ENCODE peak calls at places on chromosome 18, in five cellular contexts. G is stimulated activated CD4-positive, alpha-beta T cell treated with anti-CD3 and anti-CD28 coated beads, TNF-alpha, amount 100 ng/mL, for 48 hours; U is activated T-helper 1 cell treated with anti-CD3 and anti-CD28 coated beads, Interleukin-12 subunit alpha, Interleukin-12 subunit beta, Interleukin-2, Interleukin-4 antibody, amounts not matched to agents 30 ng/mL and 10 ng/mL and 1 ng/mL, durations not matched to agents 14 hours and 24 hours and 36 hours; V is RWPE1; S is mesendoderm. H is an unnamed sample.
A peak's percentile ranks its signal among the peaks of the same experiment; 100 is the strongest.

GRCh38 chr18:27109403-27109802 is 75.7 kb downstream of the CHST9 start:
- DNase-seq in G (no peak), U (no peak), V (no peak), S (no peak), H (no peak)

GRCh38 chr18:39742015-39742466 is 2176.4 kb upstream of the CELF4 start:
- DNase-seq in G (no peak), U (no peak), V (no peak), S (no peak), H (no peak)

GRCh38 chr18:25921677-25922421 is 168.6 kb downstream of the SS18 start:
- DNase-seq in G (peak; percentile 22), U (peak; percentile 23), V (peak; percentile 28), S (peak; percentile 86), H (no peak)

GRCh38 chr18:36302676-36303075 is 5.2 kb downstream of the FHOD3 start:
- DNase-seq in G (no peak), U (no peak), V (no peak), S (no peak), H (no peak)

GRCh38 chr18:74457043-74457742 is at the start of gene DIPK1C:
- DNase-seq in G (no peak), U (no peak), V (no peak), S (no peak), H (peak; percentile 53)

GRCh38 chr18:50240083-50240563 is 26.2 kb downstream of the CFAP53 start:
- DNase-seq in G (no peak), U (no peak), V (peak; percentile 31), S (no peak), H (no peak)

GRCh38 chr18:72233106-72233505 is 311.0 kb downstream of the CBLN2 start:
- DNase-seq in G (no peak), U (no peak), V (no peak), S (no peak), H (no peak)

GRCh38 chr18:74303306-74303705 is 11.5 kb upstream of the CYB5A start:
- DNase-seq in G (no peak), U (no peak), V (no peak), S (no peak), H (no peak)

GRCh38 chr18:9008203-9008708 is 94.2 kb upstream of the NDUFV2 start:
- DNase-seq in G (no peak), U (no peak), V (no peak), S (no peak), H (no peak)

GRCh38 chr18:57561728-57562423 is 24.6 kb downstream of the FECH start:
- DNase-seq in G (peak; percentile 8), U (no peak), V (peak; percentile 31), S (peak; percentile 79), H (no peak)

GRCh38 chr18:34909637-34910364 is 131.4 kb upstream of the MAPRE2 start:
- DNase-seq in G (no peak), U (no peak), V (no peak), S (no peak), H (no peak)

GRCh38 chr18:10546557-10547300 is 20.9 kb downstream of the NAPG start:
- DNase-seq in G (no peak), U (no peak), V (no peak), S (no peak), H (no peak)

GRCh38 chr18:55509631-55510372 is 78.2 kb downstream of the TCF4 start:
- DNase-seq in G (no peak), U (no peak), V (no peak), S (peak; percentile 63), H (no peak)

GRCh38 chr18:59265246-59266018 is 7.8 kb downstream of the RAX start:
- DNase-seq in G (no peak), U (peak; percentile 22), V (peak; percentile 33), S (peak; percentile 88), H (no peak)

GRCh38 chr18:36157441-36157840 is 27.7 kb downstream of the ELP2 start:
- DNase-seq in G (no peak), U (no peak), V (no peak), S (no peak), H (no peak)

GRCh38 chr18:66046025-66046602 is 295.3 kb downstream of the CDH7 start:
- DNase-seq in G (no peak), U (no peak), V (no peak), S (peak; percentile 45), H (no peak)

GRCh38 chr18:6058941-6059340 is 163.6 kb upstream of the TMEM200C start:
- DNase-seq in G (no peak), U (no peak), V (no peak), S (no peak), H (no peak)

GRCh38 chr18:79944126-79944731 is 7.2 kb downstream of the SLC66A2 start:
- DNase-seq in G (no peak), U (no peak), V (no peak), S (no peak), H (no peak)

GRCh38 chr18:12968619-12969018 is 20.8 kb downstream of the SEH1L start:
- DNase-seq in G (no peak), U (no peak), V (no peak), S (no peak), H (no peak)

GRCh38 chr18:38750786-38751185 is 1185.2 kb upstream of the CELF4 start:
- DNase-seq in G (no peak), U (no peak), V (no peak), S (no peak), H (no peak)

GRCh38 chr18:76412010-76412817 is 82.8 kb downstream of the ZNF516 start:
- DNase-seq in G (no peak), U (no peak), V (no peak), S (no peak), H (no peak)

GRCh38 chr18:52903858-52904257 is 563.9 kb downstream of the DCC start:
- DNase-seq in G (peak; percentile 0), U (no peak), V (peak; percentile 0), S (peak; percentile 54), H (no peak)

GRCh38 chr18:3319894-3320438 is 58.0 kb downstream of the MYL12B start:
- DNase-seq in G (no peak), U (no peak), V (no peak), S (no peak), H (no peak)

GRCh38 chr18:78773819-78774218 is 205.8 kb upstream of the SALL3 start:
- DNase-seq in G (no peak), U (no peak), V (no peak), S (no peak), H (no peak)

H was measured in natural killer cell treated with Interleukin-12 subunit alpha and Interleukin-12 subunit beta and Interleukin-15 and Interleukin-18, amount 100 ng/mL, for 72 hours.